ENCODE peak calls at places on chromosomes 2 and 18, in eight cellular contexts. E, X, J, S, P, C, F and U are unnamed samples.

GRCh38 chr2:66555511-66556324 is 120.8 kb downstream of the MEIS1 start:
- DNase-seq in E (no peak), X (no peak), J (no peak), S (no peak), P (no peak), C (no peak), F (peak; percentile 37), U (no peak)

GRCh38 chr2:197201874-197202273 is 108.7 kb downstream of the ANKRD44 start:
- DNase-seq in E (no peak), X (no peak), J (no peak), S (no peak), P (no peak), C (no peak), F (no peak), U (no peak)

GRCh38 chr2:62202019-62202722 is 6.3 kb downstream of the B3GNT2 start:
- DNase-seq in E (no peak), X (no peak), J (no peak), S (no peak), P (no peak), C (no peak), F (no peak), U (no peak)

GRCh38 chr2:218229851-218230250 is 12.9 kb downstream of the ARPC2 start:
- DNase-seq in E (no peak), X (no peak), J (no peak), S (no peak), P (no peak), C (no peak), F (no peak), U (no peak)

GRCh38 chr2:101827246-101827645 is 129.7 kb downstream of the MAP4K4 start:
- DNase-seq in E (no peak), X (no peak), J (no peak), S (no peak), P (no peak), C (peak; percentile 97), F (no peak), U (no peak)

GRCh38 chr2:238911376-238912227 is 63.7 kb downstream of the TWIST2 start:
- DNase-seq in E (no peak), X (no peak), J (no peak), S (no peak), P (no peak), C (no peak), F (peak; percentile 16), U (no peak)

GRCh38 chr2:181305151-181306123 is 151.7 kb upstream of the ITGA4 start:
- DNase-seq in E (no peak), X (no peak), J (no peak), S (no peak), P (peak; percentile 37), C (peak; percentile 39), F (no peak), U (no peak)

GRCh38 chr2:21092308-21092869 is 31.4 kb upstream of the TDRD15 start:
- DNase-seq in E (no peak), X (peak; percentile 72), J (no peak), S (no peak), P (no peak), C (no peak), F (no peak), U (no peak)

GRCh38 chr2:237715459-237715947 is 83.1 kb upstream of the RBM44 start:
- DNase-seq in E (no peak), X (peak; percentile 62), J (peak; percentile 60), S (no peak), P (no peak), C (peak; percentile 33), F (no peak), U (no peak)

GRCh38 chr2:6946722-6947121 is 29.5 kb downstream of the RNF144A start:
- DNase-seq in E (no peak), X (no peak), J (no peak), S (no peak), P (no peak), C (peak; percentile 93), F (no peak), U (no peak)

GRCh38 chr2:58497189-58497588 is 256.1 kb upstream of the FANCL start:
- DNase-seq in E (no peak), X (no peak), J (no peak), S (no peak), P (no peak), C (peak; percentile 30), F (no peak), U (peak; percentile 75)

GRCh38 chr2:156356006-156356764 is 23.7 kb upstream of the NR4A2 start:
- DNase-seq in E (no peak), X (no peak), J (no peak), S (no peak), P (no peak), C (peak; percentile 42), F (no peak), U (no peak)

GRCh38 chr2:237737196-237737865 is 61.2 kb upstream of the RBM44 start:
- DNase-seq in E (no peak), X (no peak), J (no peak), S (no peak), P (no peak), C (no peak), F (no peak), U (no peak)

GRCh38 chr2:211690736-211691135 is 847.9 kb downstream of the ERBB4 start:
- DNase-seq in E (no peak), X (no peak), J (no peak), S (no peak), P (no peak), C (no peak), F (no peak), U (no peak)

GRCh38 chr2:98396745-98397355 is 47.8 kb upstream of the INPP4A start:
- DNase-seq in E (no peak), X (no peak), J (no peak), S (no peak), P (no peak), C (no peak), F (no peak), U (no peak)
- H3K27me3 ChIP-seq in E (no peaks in the 10 kb centered on the region), X (peaks cover 7% of the 10 kb centered on the region), J (no peaks in the 10 kb centered on the region), S (no peaks in the 10 kb centered on the region), P (peaks cover 13% of the 10 kb centered on the region), C (peaks cover 9% of the 10 kb centered on the region), F (no peaks in the 10 kb centered on the region), U (no peaks in the 10 kb centered on the region)

GRCh38 chr18:25345432-25345831 is 6.5 kb downstream of the ZNF521 start:
- DNase-seq in E (no peak), X (no peak), J (no peak), S (no peak), P (no peak), C (no peak), F (no peak), U (no peak)
- H3K27me3 ChIP-seq in E (no peaks in the 10 kb centered on the region), X (no peaks in the 10 kb centered on the region), J (no peaks in the 10 kb centered on the region), S (peaks cover 13% of the 10 kb centered on the region), P (peaks cover 52% of the 10 kb centered on the region), C (no peaks in the 10 kb centered on the region), F (no peaks in the 10 kb centered on the region), U (peaks cover 10% of the 10 kb centered on the region)

GRCh38 chr18:22195052-22195451 is 25.7 kb downstream of the GATA6 start:
- DNase-seq in E (no peak), X (no peak), J (peak; percentile 59), S (no peak), P (no peak), C (no peak), F (no peak), U (no peak)
- H3K27me3 ChIP-seq in E (no peaks in the 10 kb centered on the region), X (no peaks in the 10 kb centered on the region), J (no peaks in the 10 kb centered on the region), S (no peaks in the 10 kb centered on the region), P (peaks cover 7% of the 10 kb centered on the region), C (no peaks in the 10 kb centered on the region), F (no peaks in the 10 kb centered on the region), U (no peaks in the 10 kb centered on the region)

DNA sequence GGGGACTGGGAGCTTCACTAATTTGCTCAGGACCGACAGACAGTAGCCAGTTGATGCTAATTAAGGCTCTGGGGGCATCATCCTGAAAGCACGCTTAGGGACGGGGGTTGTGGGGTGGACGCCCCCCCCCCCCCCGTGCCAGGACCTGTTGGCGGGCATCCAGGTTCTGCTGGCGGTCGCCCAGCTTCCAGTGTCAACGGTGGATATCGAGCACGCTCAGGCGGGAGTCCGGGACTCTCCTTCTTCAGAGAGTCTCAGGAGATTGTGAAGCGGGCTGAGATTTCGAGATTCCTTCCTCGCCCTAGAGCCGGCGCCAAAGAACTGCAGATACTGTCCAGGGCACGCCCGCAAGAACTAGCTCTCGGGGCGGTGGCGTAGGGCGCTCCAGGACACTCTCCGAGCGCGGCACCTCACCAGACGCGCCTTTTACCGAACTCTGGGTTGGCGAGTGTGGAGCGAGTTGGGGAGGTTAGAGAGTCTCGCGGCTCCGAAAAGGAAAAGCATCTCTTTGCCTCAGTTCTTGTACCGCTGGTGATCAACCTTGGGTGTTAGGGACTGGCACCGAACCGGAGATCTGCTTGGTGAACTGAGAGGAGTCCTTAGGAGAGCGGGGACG is 5.6 kb downstream of the RAX start:
- DNase-seq in E (no peak), X (no peak), J (no peak), S (no peak), P (no peak), C (no peak), F (no peak), U (no peak)
- H3K27me3 ChIP-seq in E (no peaks in the 10 kb centered on the region), X (peaks cover 18% of the 10 kb centered on the region), J (peaks cover 66% of the 10 kb centered on the region), S (peaks cover 41% of the 10 kb centered on the region), P (peaks cover 95% of the 10 kb centered on the region), C (peaks cover 96% of the 10 kb centered on the region), F (no peaks in the 10 kb centered on the region), U (peaks cover 89% of the 10 kb centered on the region)

GRCh38 chr18:51621103-51621969 is 423.9 kb upstream of the MEX3C start:
- DNase-seq in E (no peak), X (no peak), J (no peak), S (no peak), P (no peak), C (peak; percentile 22), F (no peak), U (peak; percentile 63)

GRCh38 chr18:51623653-51624052 is 426.2 kb upstream of the MEX3C start:
- DNase-seq in E (no peak), X (no peak), J (no peak), S (no peak), P (no peak), C (no peak), F (no peak), U (no peak)

GRCh38 chr18:51624311-51624710 is 426.8 kb upstream of the MEX3C start:
- DNase-seq in E (no peak), X (no peak), J (no peak), S (no peak), P (no peak), C (no peak), F (no peak), U (no peak)

GRCh38 chr18:51619283-51619682 is 421.8 kb upstream of the MEX3C start:
- DNase-seq in E (no peak), X (no peak), J (no peak), S (no peak), P (no peak), C (no peak), F (no peak), U (no peak)

GRCh38 chr18:51622676-51623075 is 425.2 kb upstream of the MEX3C start:
- DNase-seq in E (no peak), X (no peak), J (no peak), S (no peak), P (no peak), C (no peak), F (no peak), U (no peak)
- H3K27me3 ChIP-seq in E (no peaks in the 10 kb centered on the region), X (no peaks in the 10 kb centered on the region), J (no peaks in the 10 kb centered on the region), S (no peaks in the 10 kb centered on the region), P (peaks cover 8% of the 10 kb centered on the region), C (peaks cover 2% of the 10 kb centered on the region), F (no peaks in the 10 kb centered on the region), U (no peaks in the 10 kb centered on the region)